ENCODE peak calls at places on chromosomes 7 and 10, in ten cellular contexts. Y is SHP77; C is SW480; D is activated CD4-positive, CD25-positive, alpha-beta regulatory T cell; W is aorta; K is heart right ventricle; H is NCI-H1092; J is heart left ventricle; A is ovary; Q is brain microvascular endothelial cell. F is an unnamed sample.

GRCh38 chr10:112852308-112852707 is 97.7 kb upstream of the TCF7L2 start:
- DNase-seq in Y (no peak), C (no peak), D (no peak), W (no peak), K (no peak), H (no peak), J (peak), A (no peak), Q (no peak), F (no peak)

GRCh38 chr10:80468002-80468401 is 13.9 kb downstream of the TSPAN14 start:
- DNase-seq in Y (no peak), C (no peak), D (no peak), W (peak), K (peak), H (no peak), J (peak), A (peak), Q (no peak), F (no peak)

GRCh38 chr10:73493781-73494180 is 2.0 kb downstream of the PPP3CB start:
- DNase-seq in Y (no peak), C (no peak), D (no peak), W (no peak), K (no peak), H (no peak), J (no peak), A (no peak), Q (peak), F (no peak)

GRCh38 chr10:114278140-114278883 is 39.3 kb downstream of the VWA2 start:
- DNase-seq in Y (no peak), C (no peak), D (no peak), W (no peak), K (no peak), H (no peak), J (no peak), A (no peak), Q (no peak), F (no peak)

GRCh38 chr7:91165846-91166230 is 98.4 kb upstream of the FZD1 start:
- DNase-seq in Y (no peak), C (no peak), D (no peak), W (no peak), K (no peak), H (no peak), J (no peak), A (no peak), Q (no peak), F (no peak)

GRCh38 chr10:20142311-20142710 is 326.1 kb downstream of the PLXDC2 start:
- DNase-seq in Y (no peak), C (no peak), D (no peak), W (no peak), K (no peak), H (no peak), J (no peak), A (no peak), Q (no peak), F (no peak)

GRCh38 chr7:8263048-8263447 is 1.1 kb upstream of the ICA1 start:
- DNase-seq in Y (peak), C (no peak), D (no peak), W (no peak), K (no peak), H (no peak), J (no peak), A (no peak), Q (no peak), F (no peak)

GRCh38 chr10:20407421-20407820 is 489.7 kb downstream of the NEBL start:
- DNase-seq in Y (no peak), C (no peak), D (no peak), W (no peak), K (no peak), H (no peak), J (no peak), A (no peak), Q (no peak), F (no peak)

GRCh38 chr10:26725837-26726727 is 28.6 kb downstream of the PDSS1 start:
- DNase-seq in Y (peak), C (peak), D (no peak), W (peak), K (peak), H (no peak), J (peak), A (peak), Q (no peak), F (peak)

GRCh38 chr10:91410638-91411367 is 659 bp downstream of the HECTD2 start:
- DNase-seq in Y (peak), C (no peak), D (no peak), W (no peak), K (no peak), H (no peak), J (no peak), A (no peak), Q (peak), F (no peak)

GRCh38 chr7:105388373-105389089 is at the start of gene SRPK2:
- DNase-seq in Y (peak), C (peak), D (peak), W (peak), K (peak), H (peak), J (peak), A (peak), Q (peak), F (peak)

GRCh38 chr7:84985073-84985784 is 201.6 kb downstream of the SEMA3D start:
- DNase-seq in Y (no peak), C (no peak), D (no peak), W (no peak), K (no peak), H (no peak), J (no peak), A (no peak), Q (no peak), F (no peak)

GRCh38 chr10:122199070-122199469 is 72.0 kb upstream of the BTBD16 start:
- DNase-seq in Y (peak), C (no peak), D (no peak), W (no peak), K (peak), H (no peak), J (peak), A (no peak), Q (no peak), F (peak)

GRCh38 chr7:130409067-130409721 is 28.9 kb downstream of the CPA1 start:
- DNase-seq in Y (no peak), C (no peak), D (no peak), W (no peak), K (no peak), H (peak), J (no peak), A (no peak), Q (no peak), F (no peak)

GRCh38 chr7:26787696-26788095 is 76.7 kb downstream of the SKAP2 start:
- DNase-seq in Y (no peak), C (no peak), D (no peak), W (no peak), K (no peak), H (no peak), J (no peak), A (no peak), Q (no peak), F (no peak)

GRCh38 chr10:49569031-49569765 is 30.3 kb upstream of the ERCC6 start:
- DNase-seq in Y (no peak), C (no peak), D (no peak), W (no peak), K (no peak), H (no peak), J (no peak), A (no peak), Q (peak), F (no peak)

GRCh38 chr7:102291056-102291915 is 4.6 kb downstream of the SH2B2 start:
- DNase-seq in Y (no peak), C (no peak), D (no peak), W (no peak), K (no peak), H (no peak), J (no peak), A (no peak), Q (no peak), F (no peak)

GRCh38 chr10:36026081-36026480 is 384.0 kb upstream of the FZD8 start:
- DNase-seq in Y (no peak), C (no peak), D (no peak), W (no peak), K (no peak), H (no peak), J (no peak), A (no peak), Q (no peak), F (no peak)

GRCh38 chr10:96044686-96045085 is 1.3 kb downstream of the CCNJ start:
- DNase-seq in Y (no peak), C (peak), D (no peak), W (no peak), K (no peak), H (no peak), J (no peak), A (no peak), Q (peak), F (no peak)

GRCh38 chr10:63521389-63522128 is at the start of gene REEP3:
- DNase-seq in Y (peak), C (peak), D (peak), W (peak), K (peak), H (peak), J (peak), A (peak), Q (peak), F (peak)

GRCh38 chr10:59970396-59971368 is 64.3 kb upstream of the CCDC6 start:
- DNase-seq in Y (no peak), C (no peak), D (no peak), W (no peak), K (no peak), H (no peak), J (no peak), A (no peak), Q (no peak), F (no peak)

GRCh38 chr10:72746606-72747357 is 54.8 kb downstream of the MCU start:
- DNase-seq in Y (no peak), C (no peak), D (no peak), W (no peak), K (no peak), H (no peak), J (no peak), A (no peak), Q (no peak), F (no peak)

GRCh38 chr7:1156782-1157535 is 3.0 kb downstream of the ZFAND2A start:
- DNase-seq in Y (no peak), C (no peak), D (no peak), W (no peak), K (no peak), H (no peak), J (no peak), A (no peak), Q (peak), F (no peak)

GRCh38 chr7:10085231-10085630 is 888.4 kb upstream of the PHF14 start:
- DNase-seq in Y (no peak), C (no peak), D (no peak), W (peak), K (no peak), H (no peak), J (no peak), A (no peak), Q (no peak), F (no peak)

GRCh38 chr10:118799779-118800178 is 45.0 kb upstream of the CACUL1 start:
- DNase-seq in Y (no peak), C (peak), D (no peak), W (no peak), K (no peak), H (no peak), J (no peak), A (no peak), Q (peak), F (no peak)

GRCh38 chr7:82789883-82790609 is 346.5 kb upstream of the CACNA2D1 start:
- DNase-seq in Y (no peak), C (no peak), D (no peak), W (no peak), K (no peak), H (no peak), J (no peak), A (no peak), Q (peak), F (no peak)

GRCh38 chr10:113961261-113961938 is 82.3 kb upstream of the ADRB1 start:
- DNase-seq in Y (no peak), C (peak), D (no peak), W (no peak), K (no peak), H (no peak), J (no peak), A (no peak), Q (no peak), F (peak)

GRCh38 chr10:30430544-30431298 is 3.3 kb upstream of the MAP3K8 start:
- DNase-seq in Y (no peak), C (no peak), D (no peak), W (no peak), K (no peak), H (no peak), J (no peak), A (no peak), Q (no peak), F (no peak)

GRCh38 chr7:117780832-117781231 is 92.4 kb downstream of the CTTNBP2 start:
- DNase-seq in Y (no peak), C (no peak), D (no peak), W (no peak), K (no peak), H (no peak), J (no peak), A (no peak), Q (peak), F (no peak)

GRCh38 chr7:70734436-70734835 is 397.5 kb upstream of the GALNT17 start:
- DNase-seq in Y (no peak), C (no peak), D (no peak), W (no peak), K (no peak), H (no peak), J (no peak), A (no peak), Q (no peak), F (no peak)

GRCh38 chr7:149496642-149497391 is 792 bp downstream of the ZNF746 start:
- DNase-seq in Y (peak), C (peak), D (peak), W (peak), K (peak), H (no peak), J (peak), A (peak), Q (peak), F (peak)

GRCh38 chr10:78413294-78414055 is 379.8 kb downstream of the RPS24 start:
- DNase-seq in Y (no peak), C (no peak), D (no peak), W (peak), K (no peak), H (no peak), J (no peak), A (no peak), Q (no peak), F (no peak)

GRCh38 chr10:33134011-33134751 is 176.2 kb upstream of the ITGB1 start:
- DNase-seq in Y (peak), C (peak), D (peak), W (no peak), K (no peak), H (no peak), J (no peak), A (no peak), Q (peak), F (no peak)

GRCh38 chr10:30645340-30645827 is 15.8 kb upstream of the LYZL2 start:
- DNase-seq in Y (no peak), C (peak), D (no peak), W (no peak), K (peak), H (no peak), J (peak), A (no peak), Q (peak), F (no peak)

GRCh38 chr10:944034-944831 is 12.7 kb upstream of the LARP4B start:
- DNase-seq in Y (no peak), C (no peak), D (no peak), W (no peak), K (peak), H (no peak), J (peak), A (no peak), Q (peak), F (no peak)

GRCh38 chr7:21184956-21185355 is 242.9 kb upstream of the SP4 start:
- DNase-seq in Y (no peak), C (no peak), D (no peak), W (no peak), K (no peak), H (no peak), J (no peak), A (no peak), Q (no peak), F (no peak)

GRCh38 chr7:116041615-116042014 is 11.1 kb upstream of the TFEC start:
- DNase-seq in Y (no peak), C (no peak), D (no peak), W (no peak), K (no peak), H (no peak), J (no peak), A (no peak), Q (no peak), F (no peak)

GRCh38 chr7:13987395-13987794 is 2.1 kb downstream of the ETV1 start:
- DNase-seq in Y (no peak), C (no peak), D (no peak), W (no peak), K (no peak), H (no peak), J (no peak), A (no peak), Q (no peak), F (no peak)

F was measured in NCI-H774.